ENCODE peak calls at places on chromosomes 12 and 14, in eight cellular contexts. U, K, W, R, T, Q, O and Z are unnamed samples.

GRCh38 chr12:108101605-108102175 is 27.4 kb upstream of the WSCD2 start:
- DNase-seq in U (no peak), K (no peak), W (no peak), R (no peak), T (no peak), Q (no peak), O (no peak), Z (no peak)

GRCh38 chr12:122862872-122863701 is 27.8 kb downstream of the HIP1R start:
- DNase-seq in U (no peak), K (no peak), W (no peak), R (peak), T (no peak), Q (peak), O (no peak), Z (peak)

GRCh38 chr12:109115758-109116610 is at the start of gene ACACB:
- DNase-seq in U (no peak), K (no peak), W (no peak), R (no peak), T (peak), Q (peak), O (no peak), Z (no peak)

GRCh38 chr14:80211143-80212024 is at the start of gene DIO2:
- DNase-seq in U (peak), K (no peak), W (no peak), R (peak), T (peak), Q (peak), O (peak), Z (no peak)

GRCh38 chr14:26707234-26707633 is 109.4 kb upstream of the NOVA1 start:
- DNase-seq in U (no peak), K (no peak), W (no peak), R (no peak), T (no peak), Q (no peak), O (no peak), Z (no peak)

GRCh38 chr14:74706101-74706500 is 6.8 kb downstream of the AREL1 start:
- DNase-seq in U (no peak), K (no peak), W (no peak), R (no peak), T (no peak), Q (no peak), O (no peak), Z (no peak)

GRCh38 chr12:52197371-52198231 is 5.8 kb upstream of the KRT80 start:
- DNase-seq in U (no peak), K (no peak), W (no peak), R (no peak), T (no peak), Q (no peak), O (no peak), Z (no peak)

GRCh38 chr14:95935228-95935822 is 58.7 kb downstream of the TUNAR start:
- DNase-seq in U (no peak), K (no peak), W (peak), R (no peak), T (peak), Q (no peak), O (peak), Z (no peak)

GRCh38 chr12:3047961-3048360 is 29.2 kb upstream of the TSPAN9 start:
- DNase-seq in U (no peak), K (no peak), W (peak), R (no peak), T (peak), Q (no peak), O (no peak), Z (no peak)

GRCh38 chr12:42961395-42961794 is 371.8 kb upstream of the PRICKLE1 start:
- DNase-seq in U (peak), K (no peak), W (no peak), R (no peak), T (peak), Q (no peak), O (peak), Z (no peak)

GRCh38 chr12:106586803-106587684 is 4.2 kb downstream of the RFX4 start:
- DNase-seq in U (no peak), K (no peak), W (no peak), R (no peak), T (peak), Q (no peak), O (no peak), Z (no peak)

GRCh38 chr12:131135786-131136538 is 182.3 kb downstream of the ADGRD1 start:
- DNase-seq in U (no peak), K (no peak), W (no peak), R (no peak), T (no peak), Q (no peak), O (no peak), Z (no peak)

GRCh38 chr14:76920572-76921175 is 94.5 kb downstream of the LRRC74A start:
- DNase-seq in U (no peak), K (no peak), W (no peak), R (no peak), T (peak), Q (no peak), O (no peak), Z (no peak)

GRCh38 chr14:93013368-93013719 is 90.4 kb downstream of the CHGA start:
- DNase-seq in U (peak), K (no peak), W (no peak), R (peak), T (no peak), Q (no peak), O (no peak), Z (no peak)

GRCh38 chr12:68538722-68539614 is 71.7 kb upstream of the RAP1B start:
- DNase-seq in U (no peak), K (peak), W (peak), R (peak), T (peak), Q (peak), O (peak), Z (no peak)

GRCh38 chr12:575948-576612 is 87.2 kb downstream of the NINJ2 start:
- DNase-seq in U (no peak), K (peak), W (peak), R (peak), T (peak), Q (peak), O (peak), Z (peak)

GRCh38 chr12:105725054-105725453 is 394.6 kb downstream of the C12orf75 start:
- DNase-seq in U (no peak), K (no peak), W (no peak), R (no peak), T (no peak), Q (no peak), O (no peak), Z (no peak)

GRCh38 chr12:116684891-116685290 is 53.0 kb downstream of the SPRING1 start:
- DNase-seq in U (no peak), K (no peak), W (no peak), R (no peak), T (no peak), Q (no peak), O (no peak), Z (no peak)

GRCh38 chr14:83706555-83706954 is 1823.4 kb upstream of the FLRT2 start:
- DNase-seq in U (no peak), K (no peak), W (no peak), R (no peak), T (peak), Q (no peak), O (no peak), Z (no peak)

GRCh38 chr12:105031061-105031807 is 45.1 kb downstream of the NOPCHAP1 start:
- DNase-seq in U (no peak), K (no peak), W (no peak), R (no peak), T (no peak), Q (no peak), O (no peak), Z (no peak)

GRCh38 chr14:59100203-59100602 is 88.3 kb upstream of the DAAM1 start:
- DNase-seq in U (no peak), K (no peak), W (no peak), R (no peak), T (no peak), Q (no peak), O (no peak), Z (no peak)

GRCh38 chr12:116384629-116385485 is 107.4 kb upstream of the MED13L start:
- DNase-seq in U (no peak), K (no peak), W (peak), R (peak), T (peak), Q (no peak), O (peak), Z (no peak)

GRCh38 chr14:58808828-58809227 is 171.1 kb downstream of the DACT1 start:
- DNase-seq in U (no peak), K (no peak), W (no peak), R (no peak), T (no peak), Q (no peak), O (peak), Z (peak)

GRCh38 chr12:95741635-95742034 is 48.9 kb downstream of the NTN4 start:
- DNase-seq in U (no peak), K (no peak), W (no peak), R (no peak), T (no peak), Q (no peak), O (no peak), Z (no peak)

GRCh38 chr12:27620121-27620520 is 76.1 kb upstream of the REP15 start:
- DNase-seq in U (no peak), K (no peak), W (no peak), R (no peak), T (no peak), Q (no peak), O (no peak), Z (no peak)

GRCh38 chr12:11969437-11970154 is 101.1 kb upstream of the BCL2L14 start:
- DNase-seq in U (no peak), K (no peak), W (no peak), R (no peak), T (peak), Q (no peak), O (no peak), Z (no peak)

GRCh38 chr14:70812124-70812818 is 3.0 kb upstream of the MAP3K9 start:
- DNase-seq in U (no peak), K (no peak), W (no peak), R (no peak), T (no peak), Q (no peak), O (no peak), Z (no peak)

GRCh38 chr14:98237939-98238338 is 1034.1 kb downstream of the BCL11B start:
- DNase-seq in U (no peak), K (no peak), W (no peak), R (no peak), T (no peak), Q (no peak), O (no peak), Z (no peak)

GRCh38 chr14:69573841-69574265 is 818 bp downstream of the CCDC177 start:
- DNase-seq in U (no peak), K (no peak), W (no peak), R (no peak), T (peak), Q (no peak), O (no peak), Z (no peak)

GRCh38 chr14:49769581-49770211 is 1.7 kb downstream of the KLHDC2 start:
- DNase-seq in U (no peak), K (no peak), W (no peak), R (no peak), T (no peak), Q (no peak), O (no peak), Z (no peak)

GRCh38 chr12:18799561-18799960 is 61.6 kb downstream of the CAPZA3 start:
- DNase-seq in U (no peak), K (no peak), W (no peak), R (no peak), T (no peak), Q (no peak), O (no peak), Z (no peak)

GRCh38 chr12:94168041-94168440 is 19.7 kb downstream of the PLXNC1 start:
- DNase-seq in U (no peak), K (no peak), W (no peak), R (no peak), T (no peak), Q (no peak), O (no peak), Z (no peak)

GRCh38 chr14:58731465-58732330 is 93.9 kb downstream of the DACT1 start:
- DNase-seq in U (peak), K (no peak), W (no peak), R (no peak), T (no peak), Q (no peak), O (peak), Z (no peak)

GRCh38 chr14:94689218-94689984 is 77.2 kb downstream of the SERPINA3 start:
- DNase-seq in U (no peak), K (no peak), W (peak), R (peak), T (peak), Q (peak), O (peak), Z (no peak)
- H3K4me3 ChIP-seq in U (peak), K (no peak), W (no peak), R (no peak), T (peak), Q (no peak), O (no peak), Z (peak)

GRCh38 chr12:49968431-49968830 is 4.3 kb upstream of the AQP6 start:
- DNase-seq in U (no peak), K (no peak), W (no peak), R (no peak), T (no peak), Q (no peak), O (no peak), Z (no peak)

GRCh38 chr12:49966511-49967041 is 4.9 kb downstream of the AQP5 start:
- DNase-seq in U (no peak), K (no peak), W (no peak), R (no peak), T (no peak), Q (no peak), O (no peak), Z (no peak)

GRCh38 chr12:49969027-49969426 is 3.7 kb upstream of the AQP6 start:
- DNase-seq in U (no peak), K (no peak), W (no peak), R (no peak), T (no peak), Q (no peak), O (no peak), Z (no peak)

GRCh38 chr12:49967042-49967776 is 5.5 kb downstream of the AQP5 start:
- DNase-seq in U (peak), K (peak), W (peak), R (peak), T (peak), Q (peak), O (peak), Z (peak)

GRCh38 chr12:49967777-49968250 is 4.9 kb upstream of the AQP6 start:
- DNase-seq in U (no peak), K (no peak), W (no peak), R (no peak), T (peak), Q (no peak), O (no peak), Z (no peak)
- H3K4me3 ChIP-seq in U (peak), K (peak), W (peak), R (no peak), T (peak), Q (no peak), O (no peak), Z (no peak)

DNA sequence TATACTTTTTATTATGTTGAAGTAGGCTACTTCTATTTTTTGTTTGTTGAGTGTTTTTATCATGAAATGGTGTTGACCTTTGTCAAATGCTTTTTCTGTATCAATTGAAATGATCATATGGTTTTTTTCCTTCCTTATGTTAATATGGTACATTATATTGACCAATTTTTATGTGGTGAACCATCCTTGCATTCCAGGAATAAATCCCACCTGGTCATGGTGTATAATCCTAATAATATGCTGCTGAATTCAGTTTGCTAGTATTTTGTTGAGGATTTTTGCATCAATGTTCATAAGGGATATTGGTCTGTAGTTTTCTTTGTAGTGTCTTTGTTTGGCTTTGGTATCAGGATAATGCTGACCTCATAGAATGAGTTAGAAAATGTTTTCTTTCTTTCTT is 10.4 kb downstream of the OR5AU1 start:
- DNase-seq in U (no peak), K (no peak), W (no peak), R (no peak), T (no peak), Q (no peak), O (no peak), Z (no peak)
- H3K4me3 ChIP-seq in U (no peak), K (no peak), W (no peak), R (no peak), T (no peak), Q (no peak), O (no peak), Z (no peak)

GRCh38 chr14:20386276-20386855 is 26.9 kb downstream of the TEP1 start:
- DNase-seq in U (no peak), K (no peak), W (no peak), R (no peak), T (no peak), Q (no peak), O (no peak), Z (no peak)
- H3K4me3 ChIP-seq in U (no peak), K (no peak), W (no peak), R (no peak), T (no peak), Q (no peak), O (no peak), Z (no peak)

GRCh38 chr14:105252552-105253328 is 4.4 kb downstream of the BTBD6 start:
- DNase-seq in U (no peak), K (no peak), W (no peak), R (no peak), T (no peak), Q (no peak), O (no peak), Z (no peak)
- H3K4me3 ChIP-seq in U (no peak), K (no peak), W (no peak), R (no peak), T (no peak), Q (no peak), O (no peak), Z (no peak)

DNA sequence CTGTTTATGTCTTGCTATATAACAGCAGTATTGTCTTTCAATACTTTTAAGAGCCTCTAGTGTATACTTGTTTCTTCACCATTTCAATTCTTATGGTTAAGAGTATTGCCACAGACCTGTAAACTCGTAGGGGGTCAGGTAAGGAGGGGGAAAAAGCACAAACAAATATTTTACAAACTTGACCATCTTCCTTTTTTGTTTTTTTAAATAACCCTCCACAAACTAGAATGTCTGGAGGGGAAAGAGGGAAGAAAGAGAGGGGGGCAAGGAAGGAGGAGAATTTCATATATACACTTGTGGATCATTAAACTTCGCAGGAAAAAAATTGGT is 4.3 kb downstream of the FOXA1 start:
- DNase-seq in U (no peak), K (no peak), W (no peak), R (no peak), T (no peak), Q (no peak), O (no peak), Z (no peak)
- H3K4me3 ChIP-seq in U (no peak), K (no peak), W (no peak), R (no peak), T (peak), Q (no peak), O (peak), Z (peak)

GRCh38 chr12:123938679-123939480 is 33.8 kb downstream of the CCDC92 start:
- DNase-seq in U (no peak), K (no peak), W (peak), R (no peak), T (peak), Q (no peak), O (no peak), Z (no peak)

GRCh38 chr12:123936956-123937706 is 35.5 kb downstream of the CCDC92 start:
- DNase-seq in U (no peak), K (no peak), W (no peak), R (no peak), T (no peak), Q (no peak), O (no peak), Z (no peak)

GRCh38 chr12:123935956-123936355 is 36.7 kb downstream of the CCDC92 start:
- DNase-seq in U (no peak), K (no peak), W (no peak), R (no peak), T (no peak), Q (no peak), O (no peak), Z (no peak)

GRCh38 chr12:123936471-123936870 is 36.2 kb downstream of the CCDC92 start:
- DNase-seq in U (no peak), K (no peak), W (no peak), R (no peak), T (no peak), Q (no peak), O (no peak), Z (no peak)

GRCh38 chr12:123937707-123938600 is 34.7 kb downstream of the CCDC92 start:
- DNase-seq in U (no peak), K (peak), W (no peak), R (no peak), T (no peak), Q (no peak), O (no peak), Z (no peak)
- H3K4me3 ChIP-seq in U (no peak), K (peak), W (no peak), R (no peak), T (no peak), Q (no peak), O (no peak), Z (no peak)